ENCODE peak calls at places on chromosome 17, in five cellular contexts. One of them, this sample, is unnamed.
A peak's percentile ranks its signal among the peaks of the same experiment; 100 is the strongest.

GRCh38 chr17:10197721-10198508 is 491 bp downstream of the GAS7 start:
- DNase-seq in heart right ventricle: peak; percentile 30
- DNase-seq in K562: no peak
- DNase-seq in endodermal cell: peak; percentile 80
- DNase-seq in Panc1: no peak
- DNase-seq in this sample: no peak

GRCh38 chr17:72034000-72034399 is 86.8 kb upstream of the SOX9 start:
- DNase-seq in K562: no peak
- DNase-seq in Panc1: no peak
- DNase-seq in heart right ventricle: no peak
- DNase-seq in endodermal cell: no peak
- DNase-seq in this sample: no peak

GRCh38 chr17:67067571-67068517 is 23.5 kb downstream of the CACNG1 start:
- DNase-seq in Panc1: no peak
- DNase-seq in K562: no peak
- DNase-seq in endodermal cell: no peak
- DNase-seq in heart right ventricle: no peak
- DNase-seq in this sample: no peak

GRCh38 chr17:33521784-33522183 is 228.7 kb upstream of the ASIC2 start:
- DNase-seq in Panc1: no peak
- DNase-seq in endodermal cell: peak; percentile 94
- DNase-seq in K562: peak; percentile 24
- DNase-seq in heart right ventricle: no peak
- DNase-seq in this sample: no peak

GRCh38 chr17:55332296-55333041 is 67.7 kb downstream of the HLF start:
- DNase-seq in K562: peak; percentile 64
- DNase-seq in Panc1: no peak
- DNase-seq in heart right ventricle: no peak
- DNase-seq in endodermal cell: no peak
- DNase-seq in this sample: no peak

GRCh38 chr17:73309727-73310555 is 1.9 kb downstream of the CDC42EP4 start:
- DNase-seq in K562: peak; percentile 85
- DNase-seq in endodermal cell: peak; percentile 81
- DNase-seq in Panc1: no peak
- DNase-seq in heart right ventricle: no peak
- DNase-seq in this sample: no peak

GRCh38 chr17:1577657-1578428 is 15.3 kb upstream of the PITPNA start:
- DNase-seq in Panc1: no peak
- DNase-seq in endodermal cell: peak; percentile 58
- DNase-seq in heart right ventricle: no peak
- DNase-seq in K562: no peak
- DNase-seq in this sample: no peak

GRCh38 chr17:47276868-47277267 is 23.2 kb downstream of the ITGB3 start:
- DNase-seq in K562: peak; percentile 26
- DNase-seq in Panc1: no peak
- DNase-seq in heart right ventricle: peak; percentile 68
- DNase-seq in endodermal cell: peak; percentile 86
- DNase-seq in this sample: peak; percentile 87

GRCh38 chr17:30347488-30347887 is 13.6 kb upstream of the TMIGD1 start:
- DNase-seq in Panc1: no peak
- DNase-seq in endodermal cell: no peak
- DNase-seq in heart right ventricle: no peak
- DNase-seq in K562: no peak
- DNase-seq in this sample: no peak

GRCh38 chr17:48262982-48263586 is 155.5 kb downstream of the SNX11 start:
- DNase-seq in Panc1: no peak
- DNase-seq in K562: peak; percentile 32
- DNase-seq in endodermal cell: no peak
- DNase-seq in heart right ventricle: no peak
- DNase-seq in this sample: no peak

GRCh38 chr17:66548158-66548557 is 245.7 kb downstream of the PRKCA start:
- DNase-seq in heart right ventricle: no peak
- DNase-seq in endodermal cell: no peak
- DNase-seq in Panc1: no peak
- DNase-seq in K562: no peak
- DNase-seq in this sample: no peak

GRCh38 chr17:55023626-55024025 is 55.1 kb downstream of the STXBP4 start:
- DNase-seq in heart right ventricle: no peak
- DNase-seq in Panc1: no peak
- DNase-seq in endodermal cell: no peak
- DNase-seq in K562: no peak
- DNase-seq in this sample: no peak

GRCh38 chr17:1422907-1423306 is 22.9 kb upstream of the YWHAE start:
- DNase-seq in Panc1: peak; percentile 81
- DNase-seq in endodermal cell: no peak
- DNase-seq in heart right ventricle: no peak
- DNase-seq in K562: no peak
- DNase-seq in this sample: peak; percentile 69

GRCh38 chr17:6569391-6570302 is 13.3 kb upstream of the PITPNM3 start:
- DNase-seq in endodermal cell: no peak
- DNase-seq in K562: no peak
- DNase-seq in heart right ventricle: no peak
- DNase-seq in Panc1: no peak
- DNase-seq in this sample: peak; percentile 21

GRCh38 chr17:35536664-35537160 is 766 bp downstream of the SLFN12L start:
- DNase-seq in K562: no peak
- DNase-seq in Panc1: no peak
- DNase-seq in heart right ventricle: no peak
- DNase-seq in endodermal cell: no peak
- DNase-seq in this sample: no peak

GRCh38 chr17:48642059-48642842 is 16.1 kb upstream of the HOXB9 start:
- DNase-seq in endodermal cell: peak; percentile 94
- DNase-seq in K562: no peak
- DNase-seq in heart right ventricle: no peak
- DNase-seq in Panc1: no peak
- DNase-seq in this sample: no peak

GRCh38 chr17:70084476-70084875 is 9.5 kb downstream of the KCNJ16 start:
- DNase-seq in endodermal cell: no peak
- DNase-seq in K562: no peak
- DNase-seq in Panc1: no peak
- DNase-seq in heart right ventricle: no peak
- DNase-seq in this sample: no peak

GRCh38 chr17:14144513-14144912 is 75.2 kb downstream of the COX10 start:
- DNase-seq in endodermal cell: no peak
- DNase-seq in Panc1: no peak
- DNase-seq in heart right ventricle: no peak
- DNase-seq in K562: no peak
- DNase-seq in this sample: no peak

GRCh38 chr17:33435716-33436301 is 142.7 kb upstream of the ASIC2 start:
- DNase-seq in endodermal cell: no peak
- DNase-seq in K562: no peak
- DNase-seq in Panc1: no peak
- DNase-seq in heart right ventricle: no peak
- DNase-seq in this sample: no peak

GRCh38 chr17:9432867-9433495 is 142.6 kb downstream of the STX8 start:
- DNase-seq in K562: no peak
- DNase-seq in heart right ventricle: no peak
- DNase-seq in Panc1: no peak
- DNase-seq in endodermal cell: peak; percentile 5
- DNase-seq in this sample: no peak

GRCh38 chr17:56222255-56222654 is 69.0 kb downstream of the ANKFN1 start:
- DNase-seq in Panc1: no peak
- DNase-seq in K562: peak; percentile 2
- DNase-seq in heart right ventricle: no peak
- DNase-seq in endodermal cell: no peak
- DNase-seq in this sample: no peak

GRCh38 chr17:59572301-59572924 is 7.0 kb downstream of the DHX40 start:
- DNase-seq in endodermal cell: no peak
- DNase-seq in heart right ventricle: no peak
- DNase-seq in K562: no peak
- DNase-seq in Panc1: no peak
- DNase-seq in this sample: no peak

GRCh38 chr17:56594528-56595418 is 1.3 kb downstream of the NOG start:
- DNase-seq in endodermal cell: peak; percentile 88
- DNase-seq in heart right ventricle: no peak
- DNase-seq in K562: no peak
- DNase-seq in Panc1: no peak
- DNase-seq in this sample: no peak

GRCh38 chr17:50080827-50081226 is 14.3 kb upstream of the PDK2 start:
- DNase-seq in endodermal cell: no peak
- DNase-seq in Panc1: no peak
- DNase-seq in K562: no peak
- DNase-seq in heart right ventricle: no peak
- DNase-seq in this sample: no peak
- H3K27ac ChIP-seq in endodermal cell: no peak overlapping the region
- H3K27ac ChIP-seq in Panc1: no peak overlapping the region
- H3K27ac ChIP-seq in K562: no peak overlapping the region
- H3K27ac ChIP-seq in heart right ventricle: peak overlapping the region; percentile 29
- H3K27ac ChIP-seq in this sample: no peak overlapping the region

GRCh38 chr17:11245792-11246191 is 4.8 kb downstream of the SHISA6 start:
- DNase-seq in Panc1: no peak
- DNase-seq in heart right ventricle: no peak
- DNase-seq in K562: no peak
- DNase-seq in endodermal cell: no peak
- DNase-seq in this sample: no peak
- H3K4me1 ChIP-seq in Panc1: no peaks in the 10 kb centered on the region
- H3K4me1 ChIP-seq in heart right ventricle: no peaks in the 10 kb centered on the region
- H3K4me1 ChIP-seq in K562: no peaks in the 10 kb centered on the region
- H3K4me1 ChIP-seq in endodermal cell: peaks cover 4% of the 10 kb centered on the region
- H3K4me1 ChIP-seq in this sample: no peaks in the 10 kb centered on the region

GRCh38 chr17:37820313-37821024 is 75.6 kb upstream of the HNF1B start:
- DNase-seq in K562: no peak
- DNase-seq in Panc1: no peak
- DNase-seq in heart right ventricle: no peak
- DNase-seq in endodermal cell: peak; percentile 36
- DNase-seq in this sample: no peak
- H3K27ac ChIP-seq in K562: no peak overlapping the region
- H3K27ac ChIP-seq in Panc1: no peak overlapping the region
- H3K27ac ChIP-seq in heart right ventricle: no peak overlapping the region
- H3K27ac ChIP-seq in endodermal cell: no peak overlapping the region
- H3K27ac ChIP-seq in this sample: no peak overlapping the region

DNA sequence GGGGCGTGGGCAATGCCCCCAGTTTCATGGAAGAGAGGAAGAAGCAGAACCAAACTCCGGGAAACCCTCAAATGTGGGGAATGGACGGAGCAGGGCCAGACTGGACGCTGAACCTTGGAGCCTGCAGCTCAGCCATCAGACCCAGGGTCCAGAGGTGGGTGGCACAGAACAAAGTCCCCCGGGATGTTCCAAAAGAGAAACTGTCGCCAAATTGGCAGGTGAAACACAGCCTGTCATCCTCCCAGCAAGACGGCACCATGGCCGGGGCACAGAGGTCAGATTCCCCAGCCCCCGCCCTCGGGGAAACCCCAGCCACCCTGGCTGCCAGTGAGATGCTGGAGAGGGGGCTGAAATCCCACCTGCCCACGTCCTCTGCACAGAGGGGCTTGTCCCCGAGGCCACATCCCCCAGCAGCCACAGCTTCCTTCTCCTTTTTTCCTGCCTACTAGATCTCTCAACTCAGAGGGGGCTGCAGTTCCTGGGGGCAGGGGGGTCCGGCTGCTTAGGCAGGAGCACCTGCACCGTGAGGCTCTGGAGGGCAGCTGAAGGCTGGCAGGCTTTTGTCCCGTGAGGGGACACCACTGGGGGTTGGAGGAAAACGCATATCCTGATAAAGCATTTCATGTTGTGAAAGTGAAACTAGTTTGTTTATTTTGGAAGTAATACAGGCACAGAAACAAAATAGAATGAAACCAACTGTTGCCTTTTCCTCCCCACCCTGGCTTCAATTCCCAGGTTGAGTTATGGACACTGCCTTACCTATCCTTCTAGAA is 1.2 kb upstream of the SECTM1 start:
- DNase-seq in heart right ventricle: peak; percentile 18
- DNase-seq in Panc1: no peak
- DNase-seq in endodermal cell: no peak
- DNase-seq in K562: no peak
- DNase-seq in this sample: no peak
- H3K4me1 ChIP-seq in heart right ventricle: peaks cover 62% of the 10 kb centered on the region
- H3K4me1 ChIP-seq in Panc1: peaks cover 70% of the 10 kb centered on the region
- H3K4me1 ChIP-seq in endodermal cell: no peaks in the 10 kb centered on the region
- H3K4me1 ChIP-seq in K562: peaks cover 95% of the 10 kb centered on the region
- H3K4me1 ChIP-seq in this sample: peaks cover 64% of the 10 kb centered on the region

GRCh38 chr17:79835953-79836951 is 3.0 kb downstream of the CBX4 start:
- DNase-seq in K562: peak; percentile 99
- DNase-seq in heart right ventricle: no peak
- DNase-seq in Panc1: no peak
- DNase-seq in endodermal cell: peak; percentile 100
- DNase-seq in this sample: no peak

GRCh38 chr17:79835470-79835899 is 3.8 kb downstream of the CBX4 start:
- DNase-seq in K562: peak; percentile 36
- DNase-seq in heart right ventricle: no peak
- DNase-seq in Panc1: no peak
- DNase-seq in endodermal cell: peak; percentile 87
- DNase-seq in this sample: no peak

GRCh38 chr17:79837888-79838540 is 1.2 kb downstream of the CBX4 start:
- DNase-seq in Panc1: no peak
- DNase-seq in endodermal cell: peak; percentile 71
- DNase-seq in K562: peak; percentile 47
- DNase-seq in heart right ventricle: peak; percentile 29
- DNase-seq in this sample: no peak

GRCh38 chr17:79838541-79839274 is 532 bp downstream of the CBX4 start:
- DNase-seq in endodermal cell: peak; percentile 90
- DNase-seq in K562: peak; percentile 71
- DNase-seq in heart right ventricle: peak; percentile 54
- DNase-seq in Panc1: no peak
- DNase-seq in this sample: no peak

DNA sequence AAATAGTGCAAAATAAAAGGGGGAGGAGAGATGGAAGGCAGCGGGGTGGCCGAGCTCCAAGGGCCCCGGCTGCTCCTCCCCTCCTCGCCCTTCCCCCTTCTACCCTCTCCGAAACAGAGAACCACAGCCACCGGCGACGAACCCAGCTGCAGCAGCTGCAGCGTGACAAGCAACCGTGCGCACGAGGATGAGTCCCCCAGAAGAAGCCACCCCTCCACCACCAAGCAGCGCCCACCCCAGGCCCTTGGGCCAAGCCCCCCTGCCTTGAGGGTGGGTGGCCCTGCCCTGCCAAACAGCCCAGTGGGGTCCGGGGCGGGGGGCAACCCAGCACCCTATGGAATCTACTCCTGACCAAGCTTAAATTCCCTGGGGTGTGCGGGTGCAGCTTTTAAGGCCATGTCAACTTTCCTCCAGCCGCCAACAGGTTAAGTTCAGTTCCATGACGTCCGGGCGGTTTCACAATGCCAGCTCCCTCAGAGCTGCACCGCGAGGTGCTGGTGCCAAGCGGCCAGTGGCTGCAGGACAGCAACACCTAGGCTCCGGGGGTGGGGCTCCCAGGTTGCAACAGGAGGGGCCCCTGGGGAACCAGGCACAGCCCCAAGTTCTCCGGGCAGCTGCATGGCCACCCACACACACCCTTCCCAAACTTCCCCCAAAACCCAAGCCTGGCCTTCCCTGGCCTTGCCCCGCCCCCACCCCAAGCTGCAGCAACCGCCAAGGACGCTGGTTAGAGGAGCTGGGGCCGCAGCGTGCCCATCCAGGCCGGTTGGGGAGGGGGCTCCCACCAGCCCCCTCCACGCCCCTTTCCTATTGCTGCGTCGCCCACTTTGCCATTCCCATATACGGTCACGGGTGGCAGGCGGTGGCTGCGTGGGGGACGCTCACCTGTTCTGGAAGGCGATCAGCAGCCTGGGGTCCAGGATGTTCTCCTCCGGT is 2.0 kb downstream of the CBX4 start:
- DNase-seq in K562: peak; percentile 67
- DNase-seq in heart right ventricle: peak; percentile 77
- DNase-seq in Panc1: no peak
- DNase-seq in endodermal cell: peak; percentile 92
- DNase-seq in this sample: peak; percentile 81
- H3K27ac ChIP-seq in K562: peak overlapping the region; percentile 77
- H3K27ac ChIP-seq in heart right ventricle: peak overlapping the region; percentile 93
- H3K27ac ChIP-seq in Panc1: peak overlapping the region; percentile 75
- H3K27ac ChIP-seq in endodermal cell: no peak overlapping the region
- H3K27ac ChIP-seq in this sample: peak overlapping the region; percentile 95

GRCh38 chr17:41740506-41740905 is 6.1 kb upstream of the HAP1 start:
- DNase-seq in Panc1: no peak
- DNase-seq in K562: no peak
- DNase-seq in endodermal cell: no peak
- DNase-seq in heart right ventricle: no peak
- DNase-seq in this sample: no peak
- H3K4me1 ChIP-seq in Panc1: peaks cover 23% of the 10 kb centered on the region
- H3K4me1 ChIP-seq in K562: peaks cover 11% of the 10 kb centered on the region
- H3K4me1 ChIP-seq in endodermal cell: no peaks in the 10 kb centered on the region
- H3K4me1 ChIP-seq in heart right ventricle: peaks cover 5% of the 10 kb centered on the region
- H3K4me1 ChIP-seq in this sample: no peaks in the 10 kb centered on the region

This sample was measured in right atrium auricular region.